ENCODE peak calls at places on chromosomes 12 and 14, in seven cellular contexts. X is upper lobe of right lung; Z is pancreas; T is right atrium auricular region; F is CD8-positive, alpha-beta T cell; O is suprapubic skin; U is thyroid gland. K is an unnamed sample.

GRCh38 chr14:99234982-99235491 is 37.0 kb downstream of the BCL11B start:
- DNase-seq in X (no peak), F (peak), Z (no peak), U (no peak), T (no peak), O (no peak), K (peak)

GRCh38 chr12:113149361-113150150 is at the start of gene CFAP73:
- DNase-seq in O (no peak), X (peak), T (peak), U (peak), F (peak), Z (no peak), K (no peak)

GRCh38 chr14:35818346-35819115 is 7.6 kb upstream of the BRMS1L start:
- DNase-seq in U (peak), O (no peak), X (no peak), F (no peak), Z (no peak), T (no peak), K (peak)

GRCh38 chr12:3071710-3072109 is 5.5 kb upstream of the TSPAN9 start:
- DNase-seq in Z (no peak), O (no peak), F (no peak), U (no peak), T (no peak), X (no peak), K (no peak)

GRCh38 chr12:118404876-118405521 is 28.6 kb downstream of the SUDS3 start:
- DNase-seq in Z (peak), F (peak), O (no peak), T (peak), U (peak), X (no peak), K (peak)

GRCh38 chr14:96888593-96888992 is 91.4 kb downstream of the VRK1 start:
- DNase-seq in U (peak), Z (no peak), O (no peak), T (no peak), X (no peak), F (no peak), K (no peak)

GRCh38 chr12:28506271-28506670 is 316.0 kb downstream of the CCDC91 start:
- DNase-seq in U (no peak), O (no peak), T (no peak), Z (no peak), X (no peak), F (no peak), K (no peak)

GRCh38 chr12:89183985-89184435 is 168.3 kb downstream of the DUSP6 start:
- DNase-seq in X (peak), T (peak), O (peak), F (no peak), Z (no peak), U (peak), K (no peak)

GRCh38 chr12:47797432-47797831 is 22.3 kb downstream of the HDAC7 start:
- DNase-seq in X (no peak), Z (no peak), U (no peak), F (peak), T (no peak), O (no peak), K (peak)

GRCh38 chr14:103088921-103089320 is 4.9 kb downstream of the LBHD2 start:
- DNase-seq in F (no peak), U (no peak), T (no peak), O (no peak), Z (no peak), X (no peak), K (no peak)

GRCh38 chr12:122499991-122500684 is 594 bp downstream of the ZCCHC8 start:
- DNase-seq in Z (peak), T (peak), U (peak), X (peak), O (no peak), F (peak), K (peak)

GRCh38 chr14:32602699-32603098 is 273.6 kb downstream of the AKAP6 start:
- DNase-seq in X (no peak), T (no peak), F (no peak), O (no peak), Z (no peak), U (no peak), K (no peak)

GRCh38 chr14:78705989-78706388 is 535.8 kb downstream of the NRXN3 start:
- DNase-seq in O (no peak), Z (no peak), X (no peak), T (no peak), U (no peak), F (no peak), K (no peak)

GRCh38 chr14:68814376-68815287 is 21.8 kb upstream of the ZFP36L1 start:
- DNase-seq in T (peak), U (peak), F (peak), O (peak), X (no peak), Z (peak), K (peak)

GRCh38 chr12:92530706-92531105 is 172.1 kb upstream of the PLEKHG7 start:
- DNase-seq in T (no peak), X (no peak), U (no peak), Z (no peak), O (no peak), F (no peak), K (no peak)

GRCh38 chr12:8644345-8645248 is 18.0 kb downstream of the MFAP5 start:
- DNase-seq in Z (no peak), F (peak), O (no peak), U (no peak), X (no peak), T (peak), K (peak)

GRCh38 chr12:46219892-46220655 is 48.8 kb downstream of the SLC38A1 start:
- DNase-seq in U (no peak), T (no peak), F (peak), O (no peak), Z (no peak), X (no peak), K (peak)

GRCh38 chr14:88962356-88962755 is 137.9 kb downstream of the TTC8 start:
- DNase-seq in Z (no peak), O (no peak), X (no peak), U (no peak), F (no peak), T (no peak), K (no peak)

GRCh38 chr12:54294152-54294913 is 6.5 kb downstream of the NFE2 start:
- DNase-seq in X (peak), Z (no peak), O (no peak), U (peak), T (no peak), F (peak), K (peak)

GRCh38 chr12:44930972-44931600 is 55.0 kb upstream of the NELL2 start:
- DNase-seq in Z (no peak), O (no peak), U (no peak), X (no peak), T (no peak), F (no peak), K (peak)

GRCh38 chr12:62631531-62632520 is 165.2 kb downstream of the MON2 start:
- DNase-seq in T (peak), U (peak), F (peak), O (peak), Z (peak), X (peak), K (peak)

GRCh38 chr12:29599397-29599796 is 101.9 kb upstream of the OVCH1 start:
- DNase-seq in T (no peak), Z (no peak), O (no peak), U (no peak), X (no peak), F (no peak), K (no peak)

GRCh38 chr12:116818341-116818856 is 62.8 kb downstream of the HRK start:
- DNase-seq in O (no peak), T (peak), X (no peak), U (peak), F (peak), Z (no peak), K (peak)

GRCh38 chr12:42744539-42745156 is 155.1 kb upstream of the PRICKLE1 start:
- DNase-seq in X (no peak), O (no peak), T (no peak), U (no peak), F (no peak), Z (no peak), K (no peak)

GRCh38 chr12:58069268-58069967 is 128.1 kb downstream of the ATP23 start:
- DNase-seq in Z (peak), O (no peak), F (no peak), X (no peak), T (no peak), U (no peak), K (no peak)

GRCh38 chr14:49931523-49931922 is 38.6 kb downstream of the ARF6 start:
- DNase-seq in X (no peak), T (no peak), F (no peak), O (no peak), U (no peak), Z (no peak), K (no peak)

GRCh38 chr12:85688837-85689236 is 147.4 kb downstream of the RASSF9 start:
- DNase-seq in F (no peak), O (no peak), Z (no peak), X (no peak), T (no peak), U (no peak), K (no peak)

GRCh38 chr14:103545219-103545914 is 16.4 kb downstream of the TRMT61A start:
- DNase-seq in U (no peak), O (no peak), Z (peak), X (no peak), T (no peak), F (no peak), K (no peak)

GRCh38 chr12:72057330-72057911 is 118.8 kb downstream of the TPH2 start:
- DNase-seq in F (no peak), T (no peak), Z (no peak), O (no peak), U (no peak), X (no peak), K (no peak)

GRCh38 chr12:14390449-14390848 is 25.0 kb downstream of the ATF7IP start:
- DNase-seq in U (no peak), X (no peak), F (no peak), T (no peak), Z (no peak), O (no peak), K (no peak)
- H3K27ac ChIP-seq in U (no peak), X (peak), F (no peak), T (peak), Z (peak), O (peak), K (peak)

GRCh38 chr12:14521822-14522221 is 45.9 kb downstream of the PLBD1 start:
- DNase-seq in O (no peak), Z (no peak), F (no peak), T (no peak), X (no peak), U (no peak), K (no peak)

DNA sequence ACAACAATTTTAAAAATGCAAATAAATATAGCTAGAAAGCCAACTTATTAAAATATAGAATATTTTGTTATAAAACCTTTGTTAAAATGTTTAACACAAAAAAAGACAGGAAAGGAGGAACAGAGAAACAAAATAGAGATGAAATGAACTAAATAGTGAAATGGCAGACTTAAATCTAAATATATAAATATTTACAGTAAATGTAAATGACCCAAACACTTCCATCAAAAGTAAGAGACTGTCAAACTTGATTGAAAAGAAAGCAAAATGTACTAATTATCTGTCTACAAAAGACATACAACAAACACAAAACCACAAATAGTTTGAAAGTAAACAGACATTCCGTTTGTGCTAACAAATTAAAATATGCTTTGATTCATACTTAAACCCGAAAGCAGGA is 41.7 kb downstream of the PLBD1 start:
- DNase-seq in O (no peak), F (no peak), Z (no peak), U (no peak), X (no peak), T (no peak), K (no peak)
- H3K27ac ChIP-seq in O (no peak), F (no peak), Z (no peak), U (no peak), X (no peak), T (no peak), K (no peak)

GRCh38 chr12:105257321-105257728 is 21.4 kb upstream of the APPL2 start:
- DNase-seq in F (no peak), O (no peak), U (no peak), T (no peak), X (no peak), Z (no peak), K (no peak)

GRCh38 chr12:105256011-105256410 is 20.0 kb upstream of the APPL2 start:
- DNase-seq in Z (no peak), F (no peak), O (no peak), X (no peak), T (no peak), U (no peak), K (no peak)

GRCh38 chr12:105259226-105259625 is 23.3 kb upstream of the APPL2 start:
- DNase-seq in O (no peak), T (no peak), Z (no peak), X (no peak), F (no peak), U (no peak), K (no peak)

GRCh38 chr12:105253882-105254513 is 18.0 kb upstream of the APPL2 start:
- DNase-seq in F (no peak), O (no peak), X (no peak), T (no peak), Z (no peak), U (no peak), K (no peak)

DNA sequence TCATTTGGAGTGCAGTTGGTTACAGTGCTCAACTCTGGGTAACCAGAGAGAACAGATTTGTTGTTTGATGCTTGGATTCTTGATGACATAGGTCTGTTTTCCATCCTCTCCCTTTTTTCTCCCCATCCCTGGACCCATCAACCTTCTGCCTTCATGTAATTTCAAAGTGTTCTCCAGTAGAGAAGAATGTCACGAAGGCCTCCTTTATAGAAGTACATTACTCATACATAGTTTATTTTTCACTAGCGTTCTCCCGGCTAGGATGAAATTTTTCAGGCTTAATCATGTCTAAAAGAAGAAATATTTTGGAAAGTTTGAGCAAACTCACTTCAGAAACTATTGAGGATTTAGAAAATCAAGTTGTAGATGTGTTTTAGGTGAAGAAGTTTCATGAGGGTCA is 20.9 kb upstream of the APPL2 start:
- DNase-seq in O (no peak), T (no peak), U (no peak), X (no peak), F (no peak), Z (no peak), K (no peak)
- H3K27ac ChIP-seq in O (peak), T (no peak), U (no peak), X (no peak), F (no peak), Z (no peak), K (no peak)

DNA sequence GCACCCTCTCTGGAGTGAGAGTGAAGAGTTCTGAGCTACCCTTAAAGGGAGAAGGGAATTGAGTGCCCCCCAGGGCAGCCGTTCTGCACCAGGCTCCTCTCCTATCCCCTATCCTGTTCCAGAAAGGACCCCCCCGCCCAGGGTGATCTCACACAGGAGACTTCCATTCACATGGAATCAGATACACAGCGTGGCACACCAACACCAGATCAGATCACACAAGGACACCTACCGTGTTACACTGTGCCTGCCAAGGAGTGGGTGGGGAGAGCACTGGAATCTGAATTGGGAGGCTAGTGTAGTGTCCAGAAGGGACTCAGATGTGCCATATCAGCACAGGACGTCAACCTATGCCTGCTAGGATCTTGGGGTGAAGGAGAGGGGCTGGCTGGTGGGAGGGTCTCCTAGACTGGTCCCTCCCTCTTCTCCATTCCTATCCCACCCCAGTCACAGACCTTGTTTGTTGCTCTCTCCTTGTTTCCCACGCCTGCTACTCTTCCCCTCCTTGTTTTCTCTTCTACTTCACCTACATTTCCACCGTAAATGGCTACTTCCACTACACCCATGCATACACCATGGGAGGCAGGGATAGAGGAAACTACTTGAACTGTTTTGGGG is 2.3 kb downstream of the PTMS start:
- DNase-seq in U (no peak), Z (no peak), X (no peak), O (no peak), F (no peak), T (no peak), K (no peak)
- H3K27ac ChIP-seq in U (no peak), Z (no peak), X (peak), O (no peak), F (no peak), T (peak), K (no peak)

GRCh38 chr12:4272976-4273650 is 449 bp upstream of the CCND2 start:
- DNase-seq in F (no peak), T (no peak), O (peak), X (no peak), Z (no peak), U (no peak), K (no peak)
- H3K27ac ChIP-seq in F (peak), T (peak), O (peak), X (peak), Z (peak), U (peak), K (peak)

DNA sequence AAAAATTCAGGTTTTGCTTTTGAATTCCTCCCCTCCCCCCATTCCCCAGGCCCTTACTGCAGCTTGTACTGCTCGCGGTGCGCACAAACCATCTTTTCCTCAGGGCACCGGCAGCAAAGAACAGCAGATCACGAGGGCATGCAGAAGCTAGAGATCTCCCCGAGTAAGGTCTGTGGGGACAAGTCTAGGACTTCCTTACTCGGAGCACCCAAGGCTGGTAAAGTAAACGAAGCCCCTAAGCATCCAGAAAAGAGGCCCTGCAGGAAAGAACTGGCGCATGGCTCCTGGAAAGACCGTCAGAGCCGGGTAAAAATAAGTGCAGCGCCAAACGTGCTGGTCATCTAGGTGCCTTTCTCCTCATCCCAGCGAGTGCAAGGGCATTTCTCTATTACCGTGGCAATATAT is 709 bp downstream of the LDHB start:
- DNase-seq in U (peak), F (peak), Z (peak), X (peak), T (no peak), O (no peak), K (no peak)
- H3K27ac ChIP-seq in U (peak), F (peak), Z (peak), X (peak), T (peak), O (peak), K (peak)

DNA sequence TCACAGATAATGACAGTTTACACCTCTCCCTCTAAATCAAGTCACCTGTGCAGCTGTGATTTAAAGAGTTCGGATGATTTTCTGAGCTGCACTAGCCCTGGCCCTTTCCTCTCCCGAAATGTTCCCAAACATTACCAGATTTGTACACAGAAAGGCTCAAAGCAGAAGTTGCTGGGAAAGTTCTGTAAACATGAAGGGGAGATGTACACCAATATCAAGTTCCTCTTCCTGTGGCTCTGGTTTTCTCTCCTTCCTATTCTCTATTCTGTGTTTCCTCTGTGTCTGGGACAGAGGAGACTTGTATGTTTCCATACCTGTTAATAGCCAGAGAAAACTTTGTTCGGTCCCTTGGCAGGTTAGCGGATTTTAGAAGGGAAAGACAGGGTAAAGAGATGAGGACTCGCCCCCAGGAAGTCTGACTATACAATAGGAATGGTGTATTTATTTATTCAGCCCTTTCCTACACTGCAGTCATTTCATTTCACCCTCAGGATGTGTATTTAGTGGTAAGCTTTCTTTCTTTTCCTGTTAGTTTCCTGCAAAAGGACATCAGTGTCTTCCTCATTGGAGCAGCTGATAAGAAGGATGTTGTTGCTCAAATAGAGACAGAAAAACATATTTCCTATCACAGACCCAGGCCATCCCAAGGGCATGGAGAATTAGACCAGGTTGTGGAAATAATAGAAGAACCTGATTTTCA is 7.6 kb upstream of the NUMB start:
- DNase-seq in Z (no peak), U (no peak), T (peak), F (no peak), X (no peak), O (no peak), K (no peak)
- H3K27ac ChIP-seq in Z (peak), U (no peak), T (no peak), F (no peak), X (peak), O (peak), K (no peak)

GRCh38 chr12:11653215-11653753 is 3.8 kb downstream of the ETV6 start:
- DNase-seq in Z (no peak), T (no peak), F (peak), U (peak), O (no peak), X (no peak), K (peak)

GRCh38 chr12:11656550-11656949 is 7.1 kb downstream of the ETV6 start:
- DNase-seq in F (no peak), O (no peak), T (no peak), Z (no peak), U (no peak), X (no peak), K (no peak)

GRCh38 chr12:11652351-11653040 is 3.0 kb downstream of the ETV6 start:
- DNase-seq in X (no peak), F (no peak), U (peak), Z (peak), T (peak), O (no peak), K (no peak)

GRCh38 chr12:11651785-11652184 is 2.3 kb downstream of the ETV6 start:
- DNase-seq in U (no peak), X (no peak), Z (no peak), F (no peak), T (no peak), O (no peak), K (no peak)

DNA sequence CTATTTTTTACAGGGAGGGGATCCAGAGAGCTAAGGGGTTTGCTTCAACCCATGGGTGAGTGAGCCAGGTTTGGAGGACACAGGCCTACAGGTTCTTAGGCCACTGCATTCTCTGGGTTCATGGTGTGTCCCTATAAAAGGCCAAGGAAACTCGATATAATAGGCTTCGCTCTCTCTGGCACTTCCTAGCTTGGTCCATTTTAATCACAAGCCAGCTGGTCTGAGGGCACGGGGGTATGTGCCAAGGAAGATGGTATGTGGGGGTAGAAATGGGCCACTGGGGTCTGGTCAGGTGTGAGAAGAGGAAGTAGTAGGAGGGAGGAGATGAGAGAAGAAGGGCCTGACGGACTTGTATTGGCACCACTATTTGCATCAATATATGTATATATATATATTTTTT is 4.9 kb downstream of the ETV6 start:
- DNase-seq in O (no peak), Z (no peak), X (no peak), U (no peak), F (no peak), T (no peak), K (no peak)
- H3K27ac ChIP-seq in O (no peak), Z (no peak), X (no peak), U (no peak), F (no peak), T (no peak), K (no peak)